ENCODE peak calls at places on chromosomes 7 and 10, in eight cellular contexts. One of them, this sample, is unnamed.

GRCh38 chr7:747186-747585 is 20.1 kb upstream of the PRKAR1B start:
- DNase-seq in IMR-90: no peak
- DNase-seq in Calu3: no peak
- DNase-seq in RWPE1: no peak
- DNase-seq in HL-60: no peak
- DNase-seq in Peyer's patch: no peak
- DNase-seq in testis: no peak
- DNase-seq in stomach: no peak
- DNase-seq in this sample: no peak

GRCh38 chr7:115133248-115133647 is 211.4 kb downstream of the MDFIC start:
- DNase-seq in Calu3: no peak
- DNase-seq in testis: no peak
- DNase-seq in stomach: no peak
- DNase-seq in RWPE1: no peak
- DNase-seq in Peyer's patch: no peak
- DNase-seq in HL-60: no peak
- DNase-seq in IMR-90: no peak
- DNase-seq in this sample: no peak

GRCh38 chr10:88086187-88086954 is 222.9 kb downstream of the PTEN start:
- DNase-seq in IMR-90: no peak
- DNase-seq in RWPE1: no peak
- DNase-seq in testis: no peak
- DNase-seq in stomach: no peak
- DNase-seq in Calu3: no peak
- DNase-seq in Peyer's patch: no peak
- DNase-seq in HL-60: no peak
- DNase-seq in this sample: no peak

GRCh38 chr10:96586419-96587254 is at the start of gene TM9SF3:
- DNase-seq in Calu3: peak
- DNase-seq in stomach: peak
- DNase-seq in IMR-90: peak
- DNase-seq in RWPE1: peak
- DNase-seq in Peyer's patch: peak
- DNase-seq in testis: peak
- DNase-seq in HL-60: peak
- DNase-seq in this sample: peak

GRCh38 chr10:67801118-67801517 is 36.9 kb downstream of the DNAJC12 start:
- DNase-seq in testis: no peak
- DNase-seq in RWPE1: no peak
- DNase-seq in Calu3: no peak
- DNase-seq in Peyer's patch: no peak
- DNase-seq in stomach: no peak
- DNase-seq in HL-60: no peak
- DNase-seq in IMR-90: no peak
- DNase-seq in this sample: no peak

GRCh38 chr10:21720090-21720489 is 186.1 kb downstream of the MLLT10 start:
- DNase-seq in stomach: no peak
- DNase-seq in Calu3: no peak
- DNase-seq in IMR-90: peak
- DNase-seq in testis: no peak
- DNase-seq in HL-60: no peak
- DNase-seq in RWPE1: no peak
- DNase-seq in Peyer's patch: no peak
- DNase-seq in this sample: no peak

GRCh38 chr7:18163091-18163490 is 135.4 kb upstream of the PRPS1L1 start:
- DNase-seq in IMR-90: no peak
- DNase-seq in RWPE1: no peak
- DNase-seq in HL-60: no peak
- DNase-seq in testis: no peak
- DNase-seq in stomach: no peak
- DNase-seq in Peyer's patch: no peak
- DNase-seq in Calu3: no peak
- DNase-seq in this sample: no peak

GRCh38 chr7:157358041-157358752 is 21.4 kb downstream of the DNAJB6 start:
- DNase-seq in HL-60: no peak
- DNase-seq in Calu3: no peak
- DNase-seq in IMR-90: no peak
- DNase-seq in stomach: no peak
- DNase-seq in testis: no peak
- DNase-seq in RWPE1: no peak
- DNase-seq in Peyer's patch: no peak
- DNase-seq in this sample: no peak

GRCh38 chr10:75401569-75402485 is at the start of gene ZNF503:
- DNase-seq in testis: peak
- DNase-seq in HL-60: peak
- DNase-seq in IMR-90: peak
- DNase-seq in Peyer's patch: peak
- DNase-seq in Calu3: peak
- DNase-seq in stomach: peak
- DNase-seq in RWPE1: peak
- DNase-seq in this sample: peak

GRCh38 chr10:122374859-122375721 is 582 bp downstream of the PLEKHA1 start:
- DNase-seq in Calu3: peak
- DNase-seq in IMR-90: peak
- DNase-seq in RWPE1: peak
- DNase-seq in HL-60: no peak
- DNase-seq in stomach: peak
- DNase-seq in testis: peak
- DNase-seq in Peyer's patch: peak
- DNase-seq in this sample: peak

GRCh38 chr10:22630229-22631174 is 83.9 kb downstream of the PIP4K2A start:
- DNase-seq in testis: no peak
- DNase-seq in stomach: no peak
- DNase-seq in Calu3: no peak
- DNase-seq in Peyer's patch: no peak
- DNase-seq in HL-60: peak
- DNase-seq in IMR-90: peak
- DNase-seq in RWPE1: peak
- DNase-seq in this sample: no peak

GRCh38 chr10:77890097-77890496 is 36.5 kb downstream of the DLG5 start:
- DNase-seq in RWPE1: no peak
- DNase-seq in IMR-90: no peak
- DNase-seq in stomach: no peak
- DNase-seq in HL-60: no peak
- DNase-seq in testis: no peak
- DNase-seq in Calu3: no peak
- DNase-seq in Peyer's patch: no peak
- DNase-seq in this sample: no peak
- TF ChIP-seq CTCF in RWPE1: no peak
- TF ChIP-seq CTCF in IMR-90: peak
- TF ChIP-seq CTCF in stomach: no peak
- TF ChIP-seq CTCF in HL-60: no peak
- TF ChIP-seq CTCF in testis: no peak
- TF ChIP-seq CTCF in Calu3: no peak
- TF ChIP-seq CTCF in Peyer's patch: no peak
- TF ChIP-seq CTCF in this sample: no peak

GRCh38 chr7:31122649-31123058 is 70.5 kb downstream of the ADCYAP1R1 start:
- DNase-seq in stomach: peak
- DNase-seq in testis: peak
- DNase-seq in Peyer's patch: no peak
- DNase-seq in Calu3: peak
- DNase-seq in HL-60: peak
- DNase-seq in IMR-90: peak
- DNase-seq in RWPE1: peak
- DNase-seq in this sample: no peak
- TF ChIP-seq CTCF in stomach: peak
- TF ChIP-seq CTCF in testis: peak
- TF ChIP-seq CTCF in Peyer's patch: peak
- TF ChIP-seq CTCF in Calu3: peak
- TF ChIP-seq CTCF in HL-60: peak
- TF ChIP-seq CTCF in IMR-90: peak
- TF ChIP-seq CTCF in RWPE1: peak
- TF ChIP-seq CTCF in this sample: peak

DNA sequence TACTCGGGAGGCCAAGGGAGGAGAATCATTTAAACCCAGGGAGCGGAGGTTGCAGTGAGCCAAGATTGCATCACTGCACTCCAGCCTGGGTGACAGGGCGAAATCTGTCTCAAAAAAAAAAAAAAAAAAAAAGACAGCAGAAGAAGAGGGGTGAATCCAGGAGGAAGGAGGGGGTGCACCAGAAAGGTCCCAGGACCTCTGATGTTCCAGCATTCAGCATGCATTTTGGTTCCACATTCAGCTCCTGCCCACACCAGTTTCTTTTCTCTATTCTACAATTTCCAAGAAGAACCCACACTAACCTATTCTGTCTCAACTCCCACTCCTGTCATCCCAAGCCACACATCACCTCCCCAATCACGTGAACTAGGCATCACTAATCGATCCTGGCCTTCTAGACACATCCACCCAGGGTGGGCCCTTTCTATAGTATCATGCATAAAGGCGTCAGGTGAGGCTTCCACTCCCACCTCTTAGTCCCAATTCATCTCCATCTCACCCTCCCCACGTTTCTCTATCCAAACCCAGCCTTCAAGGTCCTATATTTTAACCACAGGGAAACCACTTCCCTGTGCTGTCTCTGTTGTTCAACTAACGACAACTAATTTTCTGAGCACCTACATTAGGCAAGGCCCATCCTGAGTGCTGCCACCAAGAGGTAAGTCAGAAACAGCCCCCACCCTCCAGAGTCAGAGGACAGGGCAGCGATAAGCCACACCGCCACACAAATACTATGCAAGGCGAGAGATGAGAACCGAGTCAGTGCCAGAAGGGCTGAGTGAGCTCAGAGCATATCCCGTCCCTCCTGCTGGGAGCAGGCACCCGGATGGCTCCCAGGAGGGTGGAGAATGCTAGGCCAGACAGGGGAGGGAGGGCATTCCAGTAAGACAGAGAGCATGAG is 2.2 kb downstream of the ANXA11 start:
- DNase-seq in Calu3: peak
- DNase-seq in testis: peak
- DNase-seq in HL-60: peak
- DNase-seq in IMR-90: peak
- DNase-seq in RWPE1: peak
- DNase-seq in stomach: peak
- DNase-seq in Peyer's patch: peak
- DNase-seq in this sample: no peak
- TF ChIP-seq CTCF in Calu3: peak
- TF ChIP-seq CTCF in testis: no peak
- TF ChIP-seq CTCF in HL-60: peak
- TF ChIP-seq CTCF in IMR-90: peak
- TF ChIP-seq CTCF in RWPE1: no peak
- TF ChIP-seq CTCF in stomach: peak
- TF ChIP-seq CTCF in Peyer's patch: no peak
- TF ChIP-seq CTCF in this sample: no peak

DNA sequence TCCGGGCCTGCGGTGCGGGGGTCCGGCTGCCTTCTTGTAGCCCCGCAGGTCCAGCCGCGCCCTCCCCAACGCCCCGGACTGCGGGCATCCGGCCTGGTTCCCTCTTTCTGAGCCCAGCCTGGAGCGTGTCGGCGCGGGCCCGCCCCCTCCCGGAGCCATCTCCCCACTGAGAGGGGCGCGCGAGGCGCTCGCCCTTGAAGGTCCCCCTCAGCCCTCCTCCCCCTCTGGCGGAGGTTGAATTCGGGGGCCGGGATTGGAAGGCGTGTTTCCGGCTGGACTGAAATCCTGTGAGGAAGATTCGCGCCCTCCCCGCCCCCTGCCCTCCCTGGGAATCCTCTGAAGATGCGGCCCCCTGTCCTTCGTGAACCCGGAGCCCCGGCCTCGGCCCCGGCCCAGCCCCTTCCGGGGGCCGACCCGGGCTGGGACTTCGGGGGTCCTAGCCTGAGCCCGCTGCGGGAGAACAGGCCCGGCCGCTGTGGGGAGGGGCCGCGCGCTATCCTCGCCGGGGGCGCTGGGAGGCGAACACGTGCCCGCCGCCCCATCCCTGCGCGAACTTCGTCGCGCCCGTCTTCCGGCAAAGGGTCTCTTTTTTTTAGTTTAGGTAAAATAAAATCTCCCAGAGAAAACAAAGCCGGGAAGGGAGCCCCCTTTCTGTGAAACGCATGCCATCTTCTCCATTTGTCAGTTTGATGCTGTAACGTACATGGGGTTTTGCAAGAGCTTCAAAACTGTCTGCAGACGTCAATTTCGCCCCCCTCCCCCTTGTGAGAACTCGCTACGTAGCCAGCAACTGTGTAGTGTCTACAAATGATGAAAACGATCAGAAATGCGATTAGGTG is 636 bp downstream of the PDCD4 start:
- DNase-seq in stomach: peak
- DNase-seq in Calu3: peak
- DNase-seq in Peyer's patch: peak
- DNase-seq in testis: peak
- DNase-seq in RWPE1: peak
- DNase-seq in HL-60: peak
- DNase-seq in IMR-90: peak
- DNase-seq in this sample: peak
- TF ChIP-seq CTCF in stomach: no peak
- TF ChIP-seq CTCF in Calu3: no peak
- TF ChIP-seq CTCF in Peyer's patch: no peak
- TF ChIP-seq CTCF in testis: no peak
- TF ChIP-seq CTCF in RWPE1: no peak
- TF ChIP-seq CTCF in HL-60: peak
- TF ChIP-seq CTCF in IMR-90: peak
- TF ChIP-seq CTCF in this sample: peak